ENCODE peak calls at places on chromosomes 4 and X, in five cellular contexts. A is CD4-positive, alpha-beta memory T cell; Y is OCI-M1; C is dermis blood vessel endothelial cell; I is tibial artery. L is an unnamed sample.

GRCh38 chr4:81084624-81085023 is 54.1 kb downstream of the BMP3 start:
- DNase-seq in A (no peak), Y (no peak), C (no peak), I (no peak), L (no peak)

GRCh38 chr4:13705521-13706035 is 78.1 kb upstream of the BOD1L1 start:
- DNase-seq in A (no peak), Y (no peak), C (peak; percentile 92), I (no peak), L (no peak)

GRCh38 chr4:185201983-185202962 is 1.5 kb downstream of the CFAP97 start:
- DNase-seq in A (peak; percentile 79), Y (peak; percentile 64), C (peak; percentile 65), I (no peak), L (peak; percentile 51)

GRCh38 chr4:147756417-147756816 is 24.5 kb downstream of the ARHGAP10 start:
- DNase-seq in A (no peak), Y (no peak), C (no peak), I (no peak), L (no peak)

GRCh38 chrX:111568817-111569216 is 57.4 kb downstream of the SERTM2 start:
- DNase-seq in A (no peak), Y (no peak), C (no peak), I (no peak), L (no peak)

GRCh38 chr4:118076958-118077766 is 42.9 kb downstream of the NDST3 start:
- DNase-seq in A (peak; percentile 1), Y (peak; percentile 70), C (peak; percentile 61), I (no peak), L (no peak)

GRCh38 chr4:186216465-186217024 is 10.8 kb upstream of the KLKB1 start:
- DNase-seq in A (no peak), Y (no peak), C (no peak), I (no peak), L (no peak)

GRCh38 chrX:46649421-46650260 is 76.1 kb downstream of the CHST7 start:
- DNase-seq in A (no peak), Y (peak; percentile 43), C (peak; percentile 68), I (peak; percentile 32), L (no peak)

GRCh38 chr4:8334786-8335460 is 65.4 kb downstream of the HTRA3 start:
- DNase-seq in A (no peak), Y (no peak), C (no peak), I (no peak), L (no peak)

L was measured in immature natural killer cell.